ENCODE peak calls at places on chromosomes 6 and 20, in eight cellular contexts. H is upper lobe of right lung; Z is activated naive CD8-positive, alpha-beta T cell treated with anti-CD3 and anti-CD28 coated beads for 36 hours; I is SW480; R is globus pallidus; C is NCI-H2081; S is stimulated activated CD4-positive, alpha-beta T cell treated with anti-CD3 and anti-CD28 coated beads, TNF-alpha, amount 100 ng/mL, for 24 hours; O is MV-4-11. U is an unnamed sample.

GRCh38 chr20:58850693-58851174 is at the start of gene GNAS-AS1:
- DNase-seq in H (peak; percentile 87), Z (peak; percentile 87), I (no peak), R (peak; percentile 71), C (peak; percentile 71), S (peak; percentile 84), O (no peak), U (peak; percentile 96)

GRCh38 chr20:34045294-34045693 is 51.6 kb downstream of the RALY start:
- DNase-seq in H (no peak), Z (no peak), I (no peak), R (no peak), C (no peak), S (no peak), O (no peak), U (no peak)

GRCh38 chr20:1336699-1337387 is 7.9 kb upstream of the SDCBP2 start:
- DNase-seq in H (peak; percentile 88), Z (no peak), I (no peak), R (no peak), C (peak; percentile 28), S (no peak), O (no peak), U (no peak)

GRCh38 chr20:52001999-52002666 is 189.4 kb downstream of the ZFP64 start:
- DNase-seq in H (no peak), Z (no peak), I (peak; percentile 94), R (no peak), C (peak; percentile 39), S (no peak), O (no peak), U (no peak)

GRCh38 chr6:63899550-63899949 is 263.9 kb downstream of the PHF3 start:
- DNase-seq in H (no peak), Z (no peak), I (no peak), R (no peak), C (no peak), S (no peak), O (peak; percentile 11), U (no peak)

GRCh38 chr20:53642196-53643030 is 48.8 kb upstream of the ZNF217 start:
- DNase-seq in H (no peak), Z (peak; percentile 63), I (peak; percentile 95), R (no peak), C (peak; percentile 4), S (no peak), O (peak; percentile 98), U (peak; percentile 50)

GRCh38 chr6:148999921-149000589 is 253.2 kb downstream of the UST start:
- DNase-seq in H (no peak), Z (no peak), I (no peak), R (peak; percentile 47), C (no peak), S (no peak), O (peak; percentile 99), U (no peak)

GRCh38 chr6:168229368-168229752 is 90.2 kb downstream of the DACT2 start:
- DNase-seq in H (no peak), Z (no peak), I (no peak), R (no peak), C (no peak), S (no peak), O (no peak), U (no peak)

GRCh38 chr20:14384820-14385740 is 47.7 kb upstream of the FLRT3 start:
- DNase-seq in H (no peak), Z (no peak), I (no peak), R (no peak), C (no peak), S (no peak), O (no peak), U (no peak)

GRCh38 chr6:113306552-113307145 is 550.5 kb upstream of the MARCKS start:
- DNase-seq in H (peak; percentile 68), Z (peak; percentile 29), I (peak; percentile 42), R (no peak), C (no peak), S (peak; percentile 11), O (peak; percentile 23), U (no peak)

GRCh38 chr6:95658896-95659295 is 81.6 kb downstream of the MANEA start:
- DNase-seq in H (no peak), Z (no peak), I (no peak), R (no peak), C (no peak), S (no peak), O (no peak), U (no peak)

GRCh38 chr6:150252714-150253444 is 110.0 kb downstream of the PPP1R14C start:
- DNase-seq in H (no peak), Z (no peak), I (peak; percentile 24), R (no peak), C (no peak), S (no peak), O (peak; percentile 38), U (no peak)

GRCh38 chr6:163986313-163986712 is 571.8 kb downstream of the QKI start:
- DNase-seq in H (no peak), Z (no peak), I (no peak), R (no peak), C (no peak), S (no peak), O (no peak), U (no peak)

GRCh38 chr6:25089442-25089841 is 153.7 kb upstream of the RIPOR2 start:
- DNase-seq in H (no peak), Z (no peak), I (no peak), R (no peak), C (no peak), S (no peak), O (no peak), U (no peak)

GRCh38 chr6:11043961-11044711 is at the start of gene ELOVL2:
- DNase-seq in H (peak; percentile 66), Z (peak; percentile 43), I (no peak), R (no peak), C (peak; percentile 54), S (peak; percentile 16), O (no peak), U (peak; percentile 35)

GRCh38 chr6:16486661-16487060 is 248.3 kb downstream of the GMPR start:
- DNase-seq in H (no peak), Z (peak; percentile 55), I (no peak), R (no peak), C (no peak), S (peak; percentile 26), O (no peak), U (no peak)

GRCh38 chr6:158046201-158047119 is 64.8 kb downstream of the SYNJ2 start:
- DNase-seq in H (peak; percentile 39), Z (peak; percentile 36), I (no peak), R (no peak), C (no peak), S (no peak), O (peak; percentile 44), U (no peak)

GRCh38 chr6:150325093-150325772 is 43.6 kb upstream of the IYD start:
- DNase-seq in H (no peak), Z (no peak), I (no peak), R (no peak), C (no peak), S (no peak), O (no peak), U (no peak)

GRCh38 chr6:47252636-47253035 is 57.1 kb downstream of the TNFRSF21 start:
- DNase-seq in H (no peak), Z (no peak), I (no peak), R (no peak), C (no peak), S (no peak), O (no peak), U (no peak)

GRCh38 chr6:107173779-107174178 is 58.5 kb upstream of the BEND3 start:
- DNase-seq in H (no peak), Z (no peak), I (no peak), R (no peak), C (no peak), S (no peak), O (no peak), U (no peak)

U was measured in CMK.